ENCODE peak calls at places on chromosomes 4 and X, in seven cellular contexts. K is activated CD4-positive, alpha-beta T cell treated with anti-CD3 and anti-CD28 coated beads for 24 hours; G is hippocampal formation; Y is GM10248; W is CD8-positive, alpha-beta memory T cell; C is body of pancreas; T is RPMI7951. J is an unnamed sample.

GRCh38 chr4:110610940-110611785 is 11.7 kb downstream of the PITX2 start:
- DNase-seq in W (no peak), T (no peak), Y (no peak), K (no peak), G (no peak), C (no peak), J (no peak)

GRCh38 chr4:3667258-3667657 is 98.9 kb upstream of the ADRA2C start:
- DNase-seq in C (no peak), Y (no peak), G (no peak), W (no peak), K (no peak), T (no peak), J (no peak)

GRCh38 chr4:2796261-2797187 is 3.6 kb downstream of the SH3BP2 start:
- DNase-seq in Y (no peak), K (no peak), W (no peak), C (peak), T (peak), G (no peak), J (no peak)

GRCh38 chr4:22625301-22625700 is 67.4 kb upstream of the GBA3 start:
- DNase-seq in C (no peak), K (no peak), T (peak), G (no peak), Y (no peak), W (no peak), J (no peak)

GRCh38 chr4:104128031-104128849 is 366.5 kb downstream of the CXXC4 start:
- DNase-seq in T (no peak), G (no peak), Y (no peak), K (no peak), W (no peak), C (no peak), J (no peak)

GRCh38 chr4:113952452-113953029 is 26.9 kb downstream of the ARSJ start:
- DNase-seq in K (no peak), W (peak), T (peak), C (peak), Y (peak), G (no peak), J (no peak)

GRCh38 chrX:56759736-56760409 is 30.8 kb downstream of the NBDY start:
- DNase-seq in Y (peak), G (no peak), C (no peak), K (no peak), T (no peak), W (no peak), J (no peak)

GRCh38 chr4:163590103-163590502 is 95.6 kb downstream of the TMA16 start:
- DNase-seq in G (no peak), Y (no peak), K (no peak), T (no peak), C (no peak), W (no peak), J (no peak)

GRCh38 chr4:22410645-22411247 is 105.1 kb downstream of the ADGRA3 start:
- DNase-seq in Y (no peak), G (no peak), W (peak), K (no peak), C (no peak), T (peak), J (no peak)

GRCh38 chrX:39811391-39811790 is 286.4 kb downstream of the BCOR start:
- DNase-seq in T (no peak), G (peak), W (no peak), K (no peak), Y (no peak), C (peak), J (no peak)

GRCh38 chr4:56048621-56049427 is 100.1 kb downstream of the CEP135 start:
- DNase-seq in K (peak), T (peak), Y (peak), G (peak), C (peak), W (no peak), J (no peak)